ENCODE peak calls at places on chromosomes 1 and 21, in eight cellular contexts. L is mucosa of gallbladder; N is activated CD4-positive, CD25-positive, alpha-beta regulatory T cell; H is activated CD4-positive, alpha-beta T cell treated with anti-CD3 and anti-CD28 coated beads, Interleukin-2, amount 10 ng/mL, durations not matched to agents 7 days and 5 days; A is nephron progenitor cell; P is activated naive CD8-positive, alpha-beta T cell treated with anti-CD3 and anti-CD28 coated beads, Interleukin-2, amount 50 U/mL, for 16 hours; W is caudate nucleus; K is NCI-H2107. J is an unnamed sample.

GRCh38 chr21:33825898-33826297 is 89.7 kb downstream of the ATP5PO start:
- DNase-seq in L (no peak), N (no peak), H (no peak), A (no peak), P (no peak), W (no peak), K (no peak), J (no peak)

GRCh38 chr21:16310191-16310590 is 580.4 kb downstream of the USP25 start:
- DNase-seq in L (no peak), N (no peak), H (no peak), A (no peak), P (no peak), W (no peak), K (no peak), J (no peak)

GRCh38 chr1:172394167-172394751 is 26.2 kb upstream of the C1orf105 start:
- DNase-seq in L (peak), N (no peak), H (peak), A (no peak), P (peak), W (no peak), K (no peak), J (no peak)

GRCh38 chr1:32266926-32267645 is 16.0 kb downstream of the LCK start:
- DNase-seq in L (no peak), N (no peak), H (peak), A (no peak), P (no peak), W (no peak), K (no peak), J (no peak)

GRCh38 chr1:109764561-109765482 is 1.1 kb upstream of the EPS8L3 start:
- DNase-seq in L (no peak), N (no peak), H (no peak), A (no peak), P (no peak), W (no peak), K (no peak), J (no peak)

GRCh38 chr1:167707942-167708341 is 13.8 kb upstream of the MPZL1 start:
- DNase-seq in L (no peak), N (no peak), H (no peak), A (no peak), P (no peak), W (no peak), K (no peak), J (no peak)

GRCh38 chr1:28135910-28136635 is 40.4 kb downstream of the PTAFR start:
- DNase-seq in L (no peak), N (no peak), H (no peak), A (no peak), P (no peak), W (no peak), K (no peak), J (no peak)

GRCh38 chr1:20248954-20249612 is 41.6 kb upstream of the VWA5B1 start:
- DNase-seq in L (no peak), N (no peak), H (peak), A (no peak), P (no peak), W (no peak), K (no peak), J (no peak)

GRCh38 chr1:166029196-166029965 is 137.4 kb downstream of the FAM78B start:
- DNase-seq in L (no peak), N (no peak), H (no peak), A (no peak), P (no peak), W (no peak), K (no peak), J (no peak)

GRCh38 chr1:58583496-58583895 is 6.4 kb upstream of the TACSTD2 start:
- DNase-seq in L (no peak), N (no peak), H (no peak), A (no peak), P (no peak), W (no peak), K (no peak), J (no peak)

GRCh38 chr1:53442297-53442696 is 16.9 kb upstream of the DMRTB1 start:
- DNase-seq in L (no peak), N (no peak), H (no peak), A (no peak), P (no peak), W (no peak), K (no peak), J (no peak)

GRCh38 chr1:1349256-1350012 is at the start of gene DVL1:
- DNase-seq in L (no peak), N (peak), H (peak), A (peak), P (peak), W (peak), K (no peak), J (peak)

GRCh38 chr1:54069792-54070548 is 16.6 kb downstream of the TCEANC2 start:
- DNase-seq in L (no peak), N (no peak), H (no peak), A (no peak), P (no peak), W (no peak), K (peak), J (peak)

GRCh38 chr1:197958861-197959260 is 41.7 kb downstream of the LHX9 start:
- DNase-seq in L (no peak), N (no peak), H (no peak), A (no peak), P (no peak), W (no peak), K (no peak), J (no peak)

GRCh38 chr1:210751911-210752310 is 382.0 kb downstream of the KCNH1 start:
- DNase-seq in L (no peak), N (no peak), H (no peak), A (no peak), P (no peak), W (no peak), K (no peak), J (no peak)

GRCh38 chr1:1212780-1213152 is 1.2 kb downstream of the TNFRSF4 start:
- DNase-seq in L (peak), N (no peak), H (peak), A (peak), P (no peak), W (no peak), K (no peak), J (no peak)

GRCh38 chr1:34926894-34927293 is 2.6 kb downstream of the DLGAP3 start:
- DNase-seq in L (no peak), N (no peak), H (no peak), A (no peak), P (no peak), W (no peak), K (no peak), J (no peak)

GRCh38 chr1:165235777-165236285 is 120.7 kb downstream of the LMX1A start:
- DNase-seq in L (no peak), N (no peak), H (no peak), A (peak), P (no peak), W (peak), K (no peak), J (no peak)